ENCODE peak calls at places on chromosomes 13 and 19, in ten cellular contexts. X is mammary epithelial cell, Z is heart right ventricle, U is esophagus muscularis mucosa, V is SJSA1, D is fibroblast of lung, F is stomach, M is tibial artery, A is H1, G is GM12878. R is an unnamed sample.

GRCh38 chr13:100044936-100045335 is 44.0 kb upstream of the PCCA start:
- DNase-seq in X (no peak), Z (no peak), U (peak; percentile 47), V (no peak), D (no peak), F (no peak), M (no peak), A (no peak), G (no peak), R (no peak)

GRCh38 chr13:89375839-89376238 is 1704.7 kb downstream of the SLITRK5 start:
- DNase-seq in X (peak; percentile 32), Z (no peak), U (no peak), V (no peak), D (peak; percentile 79), F (no peak), M (no peak), A (no peak), G (no peak), R (no peak)

GRCh38 chr19:3298853-3299449 is 67.4 kb upstream of the NFIC start:
- DNase-seq in X (no peak), Z (no peak), U (no peak), V (no peak), D (no peak), F (no peak), M (no peak), A (no peak), G (no peak), R (no peak)

GRCh38 chr13:76123548-76123947 is 487.4 kb downstream of the LMO7 start:
- DNase-seq in X (no peak), Z (no peak), U (no peak), V (no peak), D (no peak), F (no peak), M (no peak), A (no peak), G (no peak), R (no peak)

GRCh38 chr13:114079601-114080536 is 52.6 kb downstream of the RASA3 start:
- DNase-seq in X (no peak), Z (no peak), U (no peak), V (no peak), D (no peak), F (no peak), M (peak; percentile 68), A (no peak), G (no peak), R (no peak)

GRCh38 chr19:4539169-4539696 is 603 bp downstream of the LRG1 start:
- DNase-seq in X (no peak), Z (no peak), U (no peak), V (no peak), D (no peak), F (no peak), M (no peak), A (no peak), G (no peak), R (no peak)

GRCh38 chr19:37981785-37982475 is 74.9 kb downstream of the SIPA1L3 start:
- DNase-seq in X (peak; percentile 58), Z (no peak), U (no peak), V (peak; percentile 73), D (peak; percentile 96), F (peak; percentile 51), M (peak; percentile 27), A (no peak), G (no peak), R (no peak)

GRCh38 chr13:66992183-66992582 is 238.0 kb downstream of the PCDH9 start:
- DNase-seq in X (peak; percentile 66), Z (no peak), U (no peak), V (no peak), D (peak; percentile 77), F (no peak), M (no peak), A (no peak), G (no peak), R (no peak)

GRCh38 chr13:80655778-80656518 is 315.0 kb upstream of the SPRY2 start:
- DNase-seq in X (no peak), Z (no peak), U (no peak), V (no peak), D (no peak), F (no peak), M (no peak), A (no peak), G (no peak), R (no peak)

GRCh38 chr19:30846102-30846501 is 473.9 kb downstream of the ZNF536 start:
- DNase-seq in X (no peak), Z (no peak), U (peak; percentile 57), V (no peak), D (no peak), F (no peak), M (no peak), A (no peak), G (no peak), R (no peak)

GRCh38 chr19:13042443-13043130 is 47.3 kb downstream of the NFIX start:
- DNase-seq in X (no peak), Z (no peak), U (no peak), V (no peak), D (peak; percentile 27), F (no peak), M (no peak), A (no peak), G (no peak), R (no peak)

GRCh38 chr19:9528757-9529336 is 9.6 kb downstream of the ZNF426 start:
- DNase-seq in X (no peak), Z (no peak), U (no peak), V (peak; percentile 2), D (peak; percentile 14), F (no peak), M (no peak), A (no peak), G (no peak), R (no peak)

GRCh38 chr19:9523885-9524474 is 14.5 kb downstream of the ZNF426 start:
- DNase-seq in X (no peak), Z (no peak), U (no peak), V (no peak), D (peak; percentile 10), F (no peak), M (no peak), A (no peak), G (no peak), R (no peak)
- H3K9me3 ChIP-seq in X (peaks cover 65% of the 10 kb centered on the region), Z (peaks cover 100% of the 10 kb centered on the region), U (peaks cover 99% of the 10 kb centered on the region), V (peaks cover 42% of the 10 kb centered on the region), D (peaks cover 16% of the 10 kb centered on the region), F (peaks cover 60% of the 10 kb centered on the region), M (peaks cover 98% of the 10 kb centered on the region), A (peaks cover 79% of the 10 kb centered on the region), G (peaks cover 26% of the 10 kb centered on the region), R (peaks cover 28% of the 10 kb centered on the region)

DNA sequence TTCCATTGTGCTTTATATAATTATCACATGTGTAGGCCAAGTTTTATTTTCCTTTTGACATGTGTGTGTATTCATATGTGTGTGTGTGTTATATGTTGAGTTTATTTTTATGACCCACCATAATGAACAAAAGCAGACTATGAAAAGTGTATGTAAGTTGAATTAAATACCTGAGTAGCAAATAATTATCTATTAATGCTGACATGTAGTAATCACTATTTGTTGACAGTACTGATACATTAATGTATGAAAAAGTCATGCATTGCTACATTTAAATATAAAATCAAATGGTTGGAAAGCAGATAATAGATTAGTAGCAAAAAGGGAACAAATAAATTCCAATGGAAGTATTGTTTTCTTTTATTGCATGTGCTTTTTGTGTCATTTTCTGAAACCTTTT is 1948.5 kb upstream of the PCDH20 start:
- DNase-seq in X (no peak), Z (no peak), U (no peak), V (no peak), D (no peak), F (no peak), M (no peak), A (no peak), G (no peak), R (no peak)
- H3K4me1 ChIP-seq in X (no peaks in the 10 kb centered on the region), Z (no peaks in the 10 kb centered on the region), U (no peaks in the 10 kb centered on the region), V (no peaks in the 10 kb centered on the region), D (no peaks in the 10 kb centered on the region), F (no peaks in the 10 kb centered on the region), M (no peaks in the 10 kb centered on the region), A (no peaks in the 10 kb centered on the region), G (no peaks in the 10 kb centered on the region), R (no peaks in the 10 kb centered on the region)

GRCh38 chr19:39709026-39709872 is 5.0 kb downstream of the LGALS14 start:
- DNase-seq in X (peak; percentile 39), Z (no peak), U (no peak), V (no peak), D (no peak), F (no peak), M (no peak), A (no peak), G (no peak), R (no peak)

GRCh38 chr19:39708594-39708993 is 4.3 kb downstream of the LGALS14 start:
- DNase-seq in X (no peak), Z (no peak), U (no peak), V (no peak), D (no peak), F (no peak), M (no peak), A (no peak), G (no peak), R (no peak)

GRCh38 chr19:39705578-39706188 is 1.4 kb downstream of the LGALS14 start:
- DNase-seq in X (no peak), Z (no peak), U (no peak), V (no peak), D (no peak), F (no peak), M (no peak), A (no peak), G (no peak), R (no peak)

GRCh38 chr19:39701291-39701690 is 3.0 kb upstream of the LGALS14 start:
- DNase-seq in X (no peak), Z (no peak), U (no peak), V (no peak), D (no peak), F (no peak), M (no peak), A (no peak), G (peak; percentile 77), R (no peak)

DNA sequence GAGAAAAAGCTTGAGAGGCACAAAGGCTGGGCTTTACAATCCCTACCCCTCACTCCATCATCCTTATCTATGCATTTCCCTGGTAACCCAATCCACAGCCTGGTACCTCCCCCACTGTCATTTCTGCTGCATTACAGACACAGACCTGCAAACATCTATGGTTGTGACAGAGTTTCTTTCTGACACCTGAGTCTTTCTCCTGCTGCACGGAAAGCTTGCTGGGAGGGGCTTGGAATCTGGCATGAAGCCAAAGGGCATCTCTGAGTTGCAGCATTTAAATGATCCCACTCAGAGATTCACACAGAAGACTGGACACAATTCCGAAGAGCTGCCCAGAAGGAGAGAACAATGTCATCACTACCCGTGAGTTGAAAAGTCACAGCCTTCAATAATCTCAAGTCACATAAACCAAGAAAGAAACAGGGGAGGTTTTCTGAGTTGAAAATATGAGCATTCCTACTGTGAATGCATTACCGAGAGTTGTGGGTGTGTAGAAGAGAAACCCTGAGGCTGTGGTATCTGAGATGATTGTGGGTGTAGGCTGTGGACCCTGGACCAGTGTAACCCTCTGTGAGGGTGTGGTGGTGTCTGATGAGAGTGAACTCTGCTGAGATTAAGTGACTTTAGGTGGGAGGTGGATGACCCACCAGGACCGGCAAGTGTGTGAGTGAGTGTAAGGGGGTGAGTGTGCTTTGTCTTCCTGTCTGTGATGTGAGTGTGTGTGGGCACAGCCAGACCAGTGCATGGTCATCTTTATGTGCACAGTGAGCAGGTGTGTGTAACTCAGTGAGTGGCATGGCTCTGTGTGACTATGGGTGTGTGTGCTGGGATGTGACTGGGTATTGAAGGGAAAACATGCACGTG is at the start of gene LGALS14:
- DNase-seq in X (no peak), Z (no peak), U (no peak), V (no peak), D (no peak), F (no peak), M (no peak), A (no peak), G (no peak), R (no peak)
- H3K27ac ChIP-seq in X (no peak within 1 kb of the TSS), Z (no peak within 1 kb of the TSS), U (no peak within 1 kb of the TSS), V (no peak within 1 kb of the TSS), D (no peak within 1 kb of the TSS), F (no peak within 1 kb of the TSS), M (no peak within 1 kb of the TSS), A (no peak within 1 kb of the TSS), G (peak within 1 kb of the TSS; percentile 88), R (no peak within 1 kb of the TSS)

GRCh38 chr13:91893040-91893439 is 494.6 kb downstream of the GPC5 start:
- DNase-seq in X (no peak), Z (no peak), U (no peak), V (no peak), D (no peak), F (no peak), M (no peak), A (no peak), G (no peak), R (no peak)
- H3K9me3 ChIP-seq in X (no peaks in the 10 kb centered on the region), Z (peaks cover 11% of the 10 kb centered on the region), U (no peaks in the 10 kb centered on the region), V (no peaks in the 10 kb centered on the region), D (no peaks in the 10 kb centered on the region), F (no peaks in the 10 kb centered on the region), M (no peaks in the 10 kb centered on the region), A (no peaks in the 10 kb centered on the region), G (no peaks in the 10 kb centered on the region), R (no peaks in the 10 kb centered on the region)

R was measured in iPS DF 6.9.